ENCODE peak calls at places on chromosomes 5 and 9, in nine cellular contexts. P is suprapubic skin, A is stomach, V is lower lobe of right lung, Y is breast epithelium, W is GM23338, R is pancreas, I is neuronal stem cell, E is cardiac muscle cell. C is an unnamed sample. For H3K4me1, the result is how much of the 10 kb centered on the place peaks cover.

GRCh38 chr9:115540091-115540490 is 422.1 kb upstream of the TNC start:
- DNase-seq in P (no peak), A (no peak), V (no peak), Y (no peak), W (no peak), R (no peak), I (no peak), E (no peak), C (no peak)

GRCh38 chr5:136560111-136560510 is 194.8 kb upstream of the TRPC7 start:
- DNase-seq in P (no peak), A (no peak), V (no peak), Y (no peak), W (no peak), R (no peak), I (no peak), E (no peak), C (no peak)

GRCh38 chr9:21811914-21812313 is 9.5 kb downstream of the MTAP start:
- DNase-seq in P (no peak), A (no peak), V (no peak), Y (no peak), W (no peak), R (no peak), I (no peak), E (no peak), C (no peak)

GRCh38 chr9:70835323-70835722 is 286.1 kb downstream of the TRPM3 start:
- DNase-seq in P (no peak), A (no peak), V (no peak), Y (no peak), W (no peak), R (no peak), I (no peak), E (peak), C (no peak)

GRCh38 chr5:161863259-161863658 is 15.3 kb downstream of the GABRA1 start:
- DNase-seq in P (no peak), A (no peak), V (no peak), Y (no peak), W (no peak), R (no peak), I (no peak), E (no peak), C (no peak)

GRCh38 chr5:149162401-149163084 is 21.2 kb downstream of the ABLIM3 start:
- DNase-seq in P (no peak), A (no peak), V (no peak), Y (no peak), W (no peak), R (no peak), I (no peak), E (no peak), C (no peak)

GRCh38 chr9:129209109-129209508 is 31.0 kb upstream of the IER5L start:
- DNase-seq in P (no peak), A (no peak), V (no peak), Y (no peak), W (peak), R (no peak), I (no peak), E (no peak), C (no peak)

GRCh38 chr9:83569326-83569725 is 31.1 kb upstream of the FRMD3 start:
- DNase-seq in P (no peak), A (no peak), V (no peak), Y (no peak), W (no peak), R (no peak), I (no peak), E (no peak), C (no peak)

GRCh38 chr5:139671096-139671841 is 23.1 kb downstream of the CXXC5 start:
- DNase-seq in P (no peak), A (no peak), V (no peak), Y (no peak), W (no peak), R (no peak), I (no peak), E (peak), C (no peak)
- H3K4me1 ChIP-seq in P (half or more), A (half or more), V (half or more), Y (half or more), W (under half), R (half or more), I (half or more), E (under half), C (half or more)

DNA sequence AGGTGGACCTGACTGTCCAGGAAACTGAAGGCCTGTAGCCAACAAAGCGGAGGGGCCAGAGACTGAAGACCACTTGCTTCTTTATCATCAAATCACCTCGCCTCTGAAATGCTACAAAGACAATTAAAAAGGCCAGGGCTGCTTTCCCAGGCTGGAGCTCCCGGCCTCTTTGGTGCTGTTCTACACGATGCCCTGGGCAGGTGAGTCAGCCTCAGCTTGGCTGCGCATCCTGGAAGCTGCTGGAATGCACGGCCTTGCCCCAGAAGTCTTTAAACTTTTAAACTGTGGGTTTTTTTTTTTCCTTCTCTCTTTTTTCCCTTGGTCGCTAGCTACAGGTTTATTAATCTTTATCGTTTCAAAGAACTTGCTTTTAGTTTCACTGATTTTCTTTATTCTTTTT is 46.5 kb downstream of the SH3PXD2B start:
- DNase-seq in P (no peak), A (no peak), V (no peak), Y (peak), W (no peak), R (no peak), I (no peak), E (peak), C (no peak)
- H3K4me1 ChIP-seq in P (half or more), A (under half), V (under half), Y (under half), W (under half), R (under half), I (under half), E (under half), C (under half)

DNA sequence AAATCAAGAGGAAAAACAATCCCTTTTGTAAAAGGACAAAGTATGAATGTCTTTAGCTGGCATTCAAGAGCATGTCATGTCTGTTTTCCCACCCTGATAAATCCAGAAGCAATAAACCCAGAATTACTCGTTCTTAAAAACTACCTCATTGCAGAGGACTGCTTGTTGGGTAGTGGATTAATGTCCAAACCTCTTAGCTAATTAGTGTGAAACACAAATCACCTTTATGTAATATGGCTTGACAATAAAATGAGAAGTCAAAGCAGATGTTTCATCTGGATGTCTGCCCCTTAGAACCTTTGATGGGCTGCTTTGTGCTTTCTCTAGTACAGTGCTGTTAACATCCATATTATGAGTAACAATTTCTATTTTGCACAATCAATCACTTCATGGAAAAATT is 149.1 kb upstream of the TUT7 start:
- DNase-seq in P (no peak), A (no peak), V (no peak), Y (no peak), W (no peak), R (no peak), I (no peak), E (no peak), C (no peak)
- H3K4me1 ChIP-seq in P (under half), A (under half), V (under half), Y (under half), W (under half), R (under half), I (under half), E (under half), C (under half)

GRCh38 chr9:109966643-109967368 is 186.8 kb downstream of the PALM2AKAP2 start:
- DNase-seq in P (no peak), A (no peak), V (no peak), Y (no peak), W (no peak), R (no peak), I (no peak), E (no peak), C (no peak)
- H3K4me1 ChIP-seq in P (under half), A (under half), V (under half), Y (under half), W (under half), R (under half), I (under half), E (under half), C (under half)

GRCh38 chr5:88245241-88245892 is 23.3 kb downstream of the TMEM161B start:
- DNase-seq in P (no peak), A (no peak), V (no peak), Y (no peak), W (no peak), R (no peak), I (no peak), E (no peak), C (no peak)

GRCh38 chr5:88248094-88248493 is 20.6 kb downstream of the TMEM161B start:
- DNase-seq in P (no peak), A (no peak), V (no peak), Y (no peak), W (peak), R (no peak), I (no peak), E (no peak), C (no peak)

GRCh38 chr5:88244686-88245085 is 24.0 kb downstream of the TMEM161B start:
- DNase-seq in P (no peak), A (no peak), V (no peak), Y (no peak), W (peak), R (no peak), I (no peak), E (no peak), C (no peak)

GRCh38 chr5:88248743-88249540 is 19.7 kb downstream of the TMEM161B start:
- DNase-seq in P (no peak), A (no peak), V (no peak), Y (no peak), W (no peak), R (no peak), I (no peak), E (no peak), C (no peak)

GRCh38 chr5:88245893-88246244 is 22.8 kb downstream of the TMEM161B start:
- DNase-seq in P (no peak), A (no peak), V (no peak), Y (no peak), W (no peak), R (no peak), I (no peak), E (no peak), C (no peak)
- H3K4me1 ChIP-seq in P (under half), A (under half), V (under half), Y (under half), W (half or more), R (under half), I (under half), E (under half), C (under half)

GRCh38 chr5:133938039-133938821 is 30.2 kb downstream of the C5orf15 start:
- DNase-seq in P (no peak), A (peak), V (no peak), Y (no peak), W (no peak), R (peak), I (no peak), E (peak), C (peak)

GRCh38 chr5:133941456-133942196 is 26.8 kb downstream of the C5orf15 start:
- DNase-seq in P (no peak), A (no peak), V (no peak), Y (no peak), W (no peak), R (no peak), I (no peak), E (no peak), C (no peak)

GRCh38 chr5:133939668-133940067 is 28.8 kb downstream of the C5orf15 start:
- DNase-seq in P (no peak), A (no peak), V (no peak), Y (no peak), W (no peak), R (no peak), I (no peak), E (no peak), C (no peak)

GRCh38 chr5:133936611-133937015 is 31.8 kb downstream of the C5orf15 start:
- DNase-seq in P (no peak), A (no peak), V (no peak), Y (no peak), W (no peak), R (no peak), I (no peak), E (no peak), C (peak)

DNA sequence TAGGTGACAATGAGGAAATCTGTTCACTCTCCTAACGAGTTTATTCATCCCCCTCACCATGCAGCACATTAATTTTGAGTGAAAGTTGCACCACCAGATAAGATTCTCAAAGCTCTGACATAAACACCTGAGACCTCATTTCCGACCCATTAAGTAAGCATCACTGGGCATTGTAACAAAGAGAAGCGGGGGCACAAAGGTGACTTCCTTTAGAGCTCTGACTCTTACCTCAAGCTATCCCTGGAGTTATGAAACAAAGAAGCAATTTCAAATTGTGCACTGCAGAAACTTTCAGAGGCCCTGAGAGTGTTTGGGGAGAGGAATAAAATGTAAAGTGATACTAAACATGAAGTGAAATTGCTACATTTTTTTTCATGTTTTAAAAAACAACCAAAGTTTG is 29.5 kb downstream of the C5orf15 start:
- DNase-seq in P (no peak), A (no peak), V (no peak), Y (no peak), W (no peak), R (no peak), I (no peak), E (no peak), C (no peak)
- H3K4me1 ChIP-seq in P (under half), A (under half), V (under half), Y (under half), W (under half), R (under half), I (under half), E (under half), C (under half)

GRCh38 chr5:142512041-142512679 is 173.7 kb downstream of the FGF1 start:
- DNase-seq in P (no peak), A (no peak), V (no peak), Y (no peak), W (no peak), R (no peak), I (no peak), E (peak), C (peak)

GRCh38 chr5:142512680-142513042 is 173.2 kb downstream of the FGF1 start:
- DNase-seq in P (no peak), A (no peak), V (no peak), Y (no peak), W (no peak), R (no peak), I (no peak), E (peak), C (no peak)

GRCh38 chr5:142514196-142514595 is 171.7 kb downstream of the FGF1 start:
- DNase-seq in P (no peak), A (no peak), V (no peak), Y (no peak), W (no peak), R (no peak), I (no peak), E (no peak), C (no peak)

GRCh38 chr5:142508630-142509425 is 177.1 kb downstream of the FGF1 start:
- DNase-seq in P (no peak), A (no peak), V (no peak), Y (no peak), W (peak), R (no peak), I (no peak), E (no peak), C (no peak)

DNA sequence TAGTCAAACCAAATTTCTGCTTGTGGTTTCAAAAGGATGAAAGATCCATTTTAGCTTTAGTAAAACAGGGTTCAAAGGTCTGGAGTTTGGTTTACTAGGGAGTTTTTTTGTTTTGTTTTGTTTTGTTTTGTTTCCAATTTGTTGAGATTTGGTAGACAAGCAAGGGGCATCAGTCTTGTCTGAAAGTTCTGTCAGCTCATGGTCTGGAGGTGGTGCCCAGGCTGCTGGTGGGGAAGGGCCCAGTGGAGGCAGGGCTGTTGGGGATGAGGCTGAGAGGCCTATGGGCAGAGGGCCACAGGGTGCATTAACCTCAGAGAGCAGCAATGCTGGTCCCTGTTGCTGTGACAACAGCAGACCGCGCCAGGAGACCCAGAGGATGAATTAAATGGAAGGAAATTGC is 174.6 kb downstream of the FGF1 start:
- DNase-seq in P (no peak), A (no peak), V (no peak), Y (no peak), W (no peak), R (no peak), I (no peak), E (no peak), C (no peak)
- H3K4me1 ChIP-seq in P (under half), A (under half), V (under half), Y (under half), W (under half), R (under half), I (under half), E (under half), C (under half)

DNA sequence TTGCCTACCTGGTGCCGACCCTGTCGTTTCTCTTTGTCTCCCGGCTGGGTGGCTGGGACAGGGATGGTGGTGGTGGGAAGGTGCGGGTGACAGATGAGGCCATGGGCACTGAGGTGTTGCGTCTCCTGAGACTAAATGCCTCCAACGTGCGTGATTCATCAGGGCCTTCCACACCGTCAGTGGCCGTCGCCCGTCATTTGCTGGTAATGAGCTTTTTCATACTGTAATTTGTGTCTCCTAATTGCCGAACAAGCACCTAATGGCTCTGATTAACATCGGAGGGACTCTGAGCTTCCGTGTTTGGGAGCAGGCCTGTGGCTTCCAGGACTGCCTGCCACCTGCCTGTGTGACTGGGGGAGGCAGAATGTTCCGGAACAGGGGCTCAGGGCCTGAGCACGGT is 35.2 kb downstream of the RXRA start:
- DNase-seq in P (no peak), A (no peak), V (no peak), Y (no peak), W (no peak), R (no peak), I (no peak), E (no peak), C (no peak)
- H3K4me1 ChIP-seq in P (half or more), A (half or more), V (half or more), Y (under half), W (under half), R (under half), I (under half), E (under half), C (under half)